ENCODE peak calls at places on chromosomes 12 and 14, in five cellular contexts. A is CD8-positive, alpha-beta memory T cell; C is SK-N-SH; V is lower lobe of right lung; H is prostate gland. O is an unnamed sample. For H3K9me3 and H3K36me3, the result is how much of the 10 kb centered on the place peaks cover.

GRCh38 chr12:87025976-87026375 is 769.8 kb upstream of the MGAT4C start:
- DNase-seq in H (no peak), C (no peak), A (no peak), V (no peak), O (no peak)

GRCh38 chr14:36585100-36585499 is 2.7 kb upstream of the NKX2-8 start:
- DNase-seq in A (no peak), C (no peak), H (no peak), V (no peak), O (no peak)

GRCh38 chr12:89731614-89732013 is 23.0 kb upstream of the ATP2B1 start:
- DNase-seq in A (no peak), C (no peak), V (no peak), H (no peak), O (no peak)

GRCh38 chr14:75630695-75631452 is 29.8 kb downstream of the ERG28 start:
- DNase-seq in H (no peak), A (no peak), C (no peak), V (no peak), O (no peak)

GRCh38 chr14:101586531-101587402 is 25.5 kb downstream of the DIO3 start:
- DNase-seq in C (no peak), H (no peak), V (no peak), A (peak), O (no peak)

GRCh38 chr14:105091335-105092123 is 26.3 kb upstream of the GPR132 start:
- DNase-seq in H (peak), A (no peak), V (peak), C (no peak), O (peak)

GRCh38 chr14:104137297-104138097 is 890 bp upstream of the KIF26A start:
- DNase-seq in V (peak), H (no peak), A (peak), C (peak), O (peak)

GRCh38 chr14:89041245-89041585 is 216.8 kb downstream of the TTC8 start:
- DNase-seq in V (no peak), C (peak), A (no peak), H (peak), O (no peak)

GRCh38 chr12:105561981-105562726 is 231.7 kb downstream of the C12orf75 start:
- DNase-seq in V (no peak), A (no peak), C (no peak), H (peak), O (peak)

GRCh38 chr14:104876251-104876699 is 11.2 kb downstream of the CEP170B start:
- DNase-seq in V (no peak), C (peak), H (no peak), A (no peak), O (no peak)

GRCh38 chr12:117025481-117026151 is 73.6 kb downstream of the TESC start:
- DNase-seq in A (peak), V (peak), H (peak), C (peak), O (peak)

GRCh38 chr12:50507930-50508329 is 3.1 kb downstream of the DIP2B start:
- DNase-seq in H (no peak), C (no peak), V (no peak), A (no peak), O (no peak)

GRCh38 chr12:42180990-42181611 is 36.4 kb upstream of the GXYLT1 start:
- DNase-seq in V (no peak), H (no peak), A (no peak), C (no peak), O (no peak)

GRCh38 chr14:32594766-32595165 is 265.7 kb downstream of the AKAP6 start:
- DNase-seq in H (no peak), V (no peak), C (no peak), A (no peak), O (no peak)

GRCh38 chr12:82329508-82329907 is 28.7 kb downstream of the CCDC59 start:
- DNase-seq in V (no peak), H (no peak), C (no peak), A (no peak), O (no peak)

GRCh38 chr12:58920102-58920955 is at the start of gene LRIG3:
- DNase-seq in V (peak), H (peak), C (peak), A (no peak), O (peak)

GRCh38 chr12:29899212-29899931 is 115.6 kb upstream of the TMTC1 start:
- DNase-seq in H (no peak), V (no peak), A (no peak), C (no peak), O (no peak)

GRCh38 chr12:120903818-120904773 is at the start of gene SPPL3:
- DNase-seq in H (peak), C (peak), A (peak), V (peak), O (peak)

GRCh38 chr14:50139192-50139591 is 22.8 kb upstream of the VCPKMT start:
- DNase-seq in V (no peak), A (no peak), C (no peak), H (no peak), O (no peak)

GRCh38 chr12:62659457-62660295 is 193.1 kb downstream of the MON2 start:
- DNase-seq in A (no peak), V (no peak), C (no peak), H (no peak), O (no peak)

GRCh38 chr14:32128703-32129102 is 51.6 kb downstream of the ARHGAP5 start:
- DNase-seq in V (no peak), C (no peak), H (no peak), A (no peak), O (no peak)

GRCh38 chr12:119667577-119668314 is at the start of gene PRKAB1:
- DNase-seq in H (peak), A (peak), V (peak), C (peak), O (peak)

GRCh38 chr14:60349663-60350365 is 100.8 kb downstream of the PPM1A start:
- DNase-seq in H (peak), A (no peak), V (no peak), C (peak), O (no peak)

GRCh38 chr12:12349711-12350665 is at the start of gene MANSC1:
- DNase-seq in V (peak), C (peak), A (peak), H (peak), O (peak)

GRCh38 chr12:64222011-64222765 is at the start of gene KICS2:
- DNase-seq in V (peak), H (peak), A (peak), C (peak), O (peak)

GRCh38 chr12:11838403-11838802 is 188.9 kb downstream of the ETV6 start:
- DNase-seq in C (no peak), A (no peak), H (no peak), V (no peak), O (no peak)

GRCh38 chr14:49961270-49962222 is 68.7 kb downstream of the ARF6 start:
- DNase-seq in A (no peak), V (no peak), C (no peak), H (peak), O (no peak)

GRCh38 chr12:101287357-101287756 is 7.5 kb downstream of the UTP20 start:
- DNase-seq in V (no peak), C (no peak), H (no peak), A (no peak), O (no peak)

GRCh38 chr12:70236990-70237389 is 6.2 kb upstream of the CNOT2 start:
- DNase-seq in H (no peak), V (no peak), A (no peak), C (no peak), O (no peak)

DNA sequence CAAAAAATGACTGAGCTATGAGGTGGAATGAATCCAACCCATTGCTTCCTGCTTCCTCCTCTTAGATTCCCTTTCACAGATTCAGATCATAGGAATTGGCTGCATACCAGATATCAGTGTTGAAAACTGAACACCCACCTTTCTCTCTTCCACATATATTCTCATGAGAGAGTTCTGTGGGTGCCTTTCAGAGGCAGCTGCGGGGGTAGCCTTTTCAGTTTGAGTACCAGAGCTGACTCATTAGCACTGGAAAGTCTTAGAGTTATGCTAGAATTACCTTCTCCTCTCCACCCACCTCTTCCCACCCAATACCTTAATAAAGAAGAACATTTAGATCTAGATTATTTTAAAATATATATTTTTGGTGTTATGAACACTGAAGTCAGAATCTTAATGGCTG is 495.4 kb upstream of the SEL1L start:
- DNase-seq in A (no peak), C (no peak), V (no peak), H (no peak), O (no peak)
- H3K9me3 ChIP-seq in A (under half), C (under half), V (under half), H (under half), O (under half)

GRCh38 chr12:75852143-75852542 is 179.4 kb downstream of the PHLDA1 start:
- DNase-seq in C (no peak), H (no peak), V (no peak), A (no peak), O (no peak)

GRCh38 chr12:75852956-75853355 is 178.6 kb downstream of the PHLDA1 start:
- DNase-seq in A (no peak), V (no peak), C (no peak), H (no peak), O (no peak)

GRCh38 chr12:75848533-75848932 is 183.0 kb downstream of the PHLDA1 start:
- DNase-seq in C (no peak), V (no peak), A (no peak), H (no peak), O (no peak)

GRCh38 chr12:75848961-75849360 is 182.6 kb downstream of the PHLDA1 start:
- DNase-seq in A (no peak), C (no peak), H (no peak), V (no peak), O (no peak)

GRCh38 chr12:75850751-75851462 is 180.7 kb downstream of the PHLDA1 start:
- DNase-seq in C (no peak), V (no peak), A (no peak), H (no peak), O (no peak)
- H3K27ac ChIP-seq in C (no peak), V (no peak), A (no peak), H (no peak), O (no peak)

DNA sequence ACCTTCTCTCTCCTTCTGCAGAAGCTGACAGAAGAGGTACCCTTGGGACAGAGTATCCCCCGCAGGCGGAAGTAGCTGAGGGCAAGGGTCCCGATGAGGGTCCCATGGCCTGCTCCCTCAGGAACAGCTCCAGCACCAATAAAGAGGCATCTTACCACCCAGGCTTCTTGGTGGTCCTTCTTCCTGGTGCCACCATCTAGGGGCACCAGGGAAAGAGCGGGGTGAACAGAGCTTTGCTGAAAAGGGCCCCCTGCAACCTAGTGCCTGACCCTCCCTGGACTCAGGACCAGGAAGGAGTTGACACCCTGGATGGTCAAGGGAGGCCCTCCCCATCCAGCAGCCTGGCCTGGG is 591 bp upstream of the IRF9 start:
- DNase-seq in A (no peak), C (no peak), H (no peak), V (no peak), O (no peak)
- H3K36me3 ChIP-seq in A (under half), C (under half), H (under half), V (half or more), O (under half)

GRCh38 chr12:131413006-131413405 is 297.9 kb upstream of the SFSWAP start:
- DNase-seq in V (no peak), A (no peak), C (no peak), H (no peak), O (no peak)

GRCh38 chr12:131413471-131413870 is 297.4 kb upstream of the SFSWAP start:
- DNase-seq in V (no peak), A (no peak), C (no peak), H (no peak), O (no peak)

GRCh38 chr12:131421506-131422184 is 289.2 kb upstream of the SFSWAP start:
- DNase-seq in A (no peak), H (no peak), C (no peak), V (no peak), O (no peak)

GRCh38 chr12:131418884-131419283 is 292.0 kb upstream of the SFSWAP start:
- DNase-seq in V (no peak), H (no peak), C (no peak), A (no peak), O (no peak)

DNA sequence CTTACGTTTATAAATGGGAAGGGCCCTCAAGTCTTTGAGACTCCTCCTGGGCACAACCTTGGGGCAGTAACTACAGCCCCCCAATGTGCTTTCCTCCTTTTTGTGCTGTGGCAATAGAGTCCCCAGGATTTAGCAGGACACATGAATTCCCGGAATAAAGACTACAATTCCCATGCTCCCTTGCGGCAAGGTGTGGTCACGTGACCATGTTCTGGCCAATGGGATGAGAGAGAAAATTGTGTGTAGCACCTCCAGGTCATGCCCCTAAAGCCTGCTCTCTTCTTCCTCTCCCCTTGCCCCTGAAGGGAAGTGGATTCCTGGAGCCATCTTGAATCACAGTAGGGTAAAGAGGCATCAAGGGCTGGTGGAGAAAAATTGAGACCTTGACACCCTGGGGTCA is 295.1 kb upstream of the SFSWAP start:
- DNase-seq in A (no peak), H (no peak), V (no peak), C (peak), O (no peak)
- H3K9me3 ChIP-seq in A (under half), H (under half), V (under half), C (under half), O (under half)

DNA sequence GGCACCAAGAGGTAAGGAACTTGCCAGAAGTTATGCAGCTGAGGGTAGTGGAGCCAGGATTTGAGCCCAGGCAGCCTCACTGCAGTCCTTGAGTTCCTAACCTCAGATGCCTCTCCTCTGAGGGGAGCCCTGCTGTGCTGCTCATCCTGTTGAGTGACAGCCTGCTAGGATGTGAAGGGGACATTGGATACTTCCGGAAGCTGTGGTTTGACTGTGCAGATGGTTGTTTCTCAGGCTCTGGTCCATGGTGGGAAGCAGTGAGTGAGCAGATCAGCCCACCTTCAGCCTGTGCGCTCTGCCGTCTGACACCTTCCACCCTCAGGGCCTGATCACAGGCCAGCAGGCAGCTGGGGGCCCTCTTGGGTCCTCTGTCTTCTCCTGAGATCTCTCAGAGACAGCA is 253.2 kb downstream of the CACNA1C start:
- DNase-seq in V (no peak), C (no peak), H (no peak), A (no peak), O (no peak)
- H3K27ac ChIP-seq in V (no peak), C (no peak), H (no peak), A (no peak), O (peak)

GRCh38 chr12:53006810-53007742 is 820 bp downstream of the EIF4B start:
- DNase-seq in V (peak), H (peak), C (peak), A (peak), O (peak)

GRCh38 chr12:53014709-53015108 is 8.5 kb downstream of the EIF4B start:
- DNase-seq in C (no peak), V (no peak), H (no peak), A (no peak), O (no peak)

GRCh38 chr12:53012928-53013327 is 6.7 kb downstream of the EIF4B start:
- DNase-seq in H (no peak), V (no peak), C (no peak), A (no peak), O (no peak)

GRCh38 chr12:53011889-53012288 is 5.6 kb downstream of the EIF4B start:
- DNase-seq in C (no peak), V (no peak), A (no peak), H (no peak), O (no peak)

DNA sequence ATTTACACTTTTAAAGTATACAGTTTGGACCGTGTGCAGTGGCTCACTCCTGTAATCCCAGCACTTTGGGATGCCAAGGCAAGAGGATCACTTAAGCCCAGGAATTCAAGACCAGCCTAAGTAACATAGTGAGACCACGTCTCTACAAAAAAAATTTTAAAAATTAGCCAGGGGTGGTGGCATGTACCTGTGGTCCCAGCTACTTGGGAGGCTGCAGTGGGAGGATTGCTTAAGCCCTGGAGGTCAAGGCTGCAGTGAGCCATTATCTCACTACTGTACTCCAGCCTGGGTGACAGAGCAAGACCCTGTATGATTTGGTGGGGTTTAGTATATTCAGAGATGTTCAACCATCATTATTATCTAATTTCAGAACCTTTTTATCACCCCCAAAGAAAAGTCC is 4.7 kb downstream of the EIF4B start:
- DNase-seq in A (no peak), H (no peak), C (no peak), V (no peak), O (no peak)
- H3K36me3 ChIP-seq in A (under half), H (under half), C (half or more), V (under half), O (under half)

GRCh38 chr12:1064317-1064716 is 73.3 kb downstream of the ERC1 start:
- DNase-seq in V (no peak), H (no peak), C (no peak), A (no peak), O (no peak)
- H3K9me3 ChIP-seq in V (under half), H (under half), C (under half), A (under half), O (under half)

O was measured in aorta.